ENCODE peak calls at places on chromosomes 4 and X, in seven cellular contexts. M, A, T, I, V, R and L are unnamed samples.

GRCh38 chr4:54231419-54232150 is 2.5 kb downstream of the PDGFRA start:
- DNase-seq in M (peak; percentile 58), A (peak; percentile 63), T (peak; percentile 70), I (peak; percentile 89), V (peak; percentile 75), R (no peak), L (no peak)

GRCh38 chrX:34559325-34559724 is 97.8 kb downstream of the TMEM47 start:
- DNase-seq in M (no peak), A (no peak), T (no peak), I (no peak), V (no peak), R (no peak), L (peak; percentile 42)

GRCh38 chr4:86497980-86498379 is 96.1 kb upstream of the PTPN13 start:
- DNase-seq in M (peak; percentile 43), A (peak; percentile 6), T (no peak), I (peak; percentile 42), V (no peak), R (no peak), L (no peak)

GRCh38 chr4:87717276-87718031 is 67.4 kb downstream of the DMP1 start:
- DNase-seq in M (no peak), A (peak; percentile 14), T (peak; percentile 15), I (no peak), V (no peak), R (no peak), L (no peak)

GRCh38 chrX:67636532-67636931 is 92.7 kb downstream of the AR start:
- DNase-seq in M (no peak), A (no peak), T (no peak), I (no peak), V (no peak), R (no peak), L (no peak)

GRCh38 chr4:81482344-81482743 is 10.6 kb upstream of the RASGEF1B start:
- DNase-seq in M (no peak), A (no peak), T (no peak), I (no peak), V (no peak), R (no peak), L (no peak)

GRCh38 chrX:8730812-8731578 is 942 bp downstream of the ANOS1 start:
- DNase-seq in M (peak; percentile 35), A (no peak), T (no peak), I (no peak), V (no peak), R (no peak), L (no peak)

GRCh38 chrX:35288657-35289056 is 346.1 kb downstream of the FAM47B start:
- DNase-seq in M (no peak), A (no peak), T (no peak), I (no peak), V (no peak), R (no peak), L (no peak)

GRCh38 chr4:47483722-47484121 is 1.4 kb upstream of the ATP10D start:
- DNase-seq in M (peak; percentile 13), A (no peak), T (no peak), I (no peak), V (no peak), R (no peak), L (no peak)

GRCh38 chr4:2251073-2251794 is 9.3 kb upstream of the HAUS3 start:
- DNase-seq in M (no peak), A (no peak), T (no peak), I (no peak), V (peak; percentile 18), R (no peak), L (no peak)

GRCh38 chr4:48396043-48396442 is 54.7 kb downstream of the SLAIN2 start:
- DNase-seq in M (no peak), A (no peak), T (no peak), I (no peak), V (no peak), R (no peak), L (no peak)

GRCh38 chrX:24231169-24231568 is 81.6 kb downstream of the ZFX start:
- DNase-seq in M (no peak), A (peak; percentile 35), T (peak; percentile 15), I (no peak), V (no peak), R (peak; percentile 38), L (peak; percentile 38)

GRCh38 chrX:11944486-11944885 is 186.4 kb downstream of the MSL3 start:
- DNase-seq in M (peak; percentile 57), A (no peak), T (no peak), I (no peak), V (no peak), R (no peak), L (peak; percentile 30)

GRCh38 chr4:176718881-176719280 is 73.8 kb downstream of the VEGFC start:
- DNase-seq in M (no peak), A (no peak), T (no peak), I (no peak), V (no peak), R (no peak), L (no peak)

GRCh38 chr4:54898163-54898562 is 227.2 kb downstream of the KDR start:
- DNase-seq in M (no peak), A (no peak), T (no peak), I (no peak), V (no peak), R (no peak), L (no peak)

GRCh38 chrX:132292753-132293152 is 73.5 kb upstream of the RAP2C start:
- DNase-seq in M (peak; percentile 70), A (peak; percentile 21), T (peak; percentile 10), I (no peak), V (no peak), R (peak; percentile 34), L (peak; percentile 32)

GRCh38 chrX:33161829-33162228 is 49.5 kb downstream of the DMD start:
- DNase-seq in M (no peak), A (no peak), T (no peak), I (no peak), V (no peak), R (no peak), L (no peak)

GRCh38 chr4:171130126-171130801 is 682.9 kb upstream of the GALNTL6 start:
- DNase-seq in M (no peak), A (no peak), T (no peak), I (no peak), V (no peak), R (peak; percentile 75), L (no peak)

GRCh38 chrX:22041931-22042530 is 9.9 kb downstream of the PHEX start:
- DNase-seq in M (no peak), A (no peak), T (no peak), I (no peak), V (no peak), R (no peak), L (peak; percentile 76)

GRCh38 chr4:87938746-87939145 is 36.8 kb upstream of the SPP1 start:
- DNase-seq in M (no peak), A (no peak), T (no peak), I (no peak), V (no peak), R (no peak), L (no peak)

GRCh38 chrX:77743720-77744119 is 42.3 kb downstream of the ATRX start:
- DNase-seq in M (no peak), A (no peak), T (no peak), I (no peak), V (no peak), R (no peak), L (peak; percentile 58)

GRCh38 chr4:119564106-119564505 is 64.5 kb downstream of the PDE5A start:
- DNase-seq in M (no peak), A (no peak), T (no peak), I (no peak), V (no peak), R (no peak), L (no peak)

DNA sequence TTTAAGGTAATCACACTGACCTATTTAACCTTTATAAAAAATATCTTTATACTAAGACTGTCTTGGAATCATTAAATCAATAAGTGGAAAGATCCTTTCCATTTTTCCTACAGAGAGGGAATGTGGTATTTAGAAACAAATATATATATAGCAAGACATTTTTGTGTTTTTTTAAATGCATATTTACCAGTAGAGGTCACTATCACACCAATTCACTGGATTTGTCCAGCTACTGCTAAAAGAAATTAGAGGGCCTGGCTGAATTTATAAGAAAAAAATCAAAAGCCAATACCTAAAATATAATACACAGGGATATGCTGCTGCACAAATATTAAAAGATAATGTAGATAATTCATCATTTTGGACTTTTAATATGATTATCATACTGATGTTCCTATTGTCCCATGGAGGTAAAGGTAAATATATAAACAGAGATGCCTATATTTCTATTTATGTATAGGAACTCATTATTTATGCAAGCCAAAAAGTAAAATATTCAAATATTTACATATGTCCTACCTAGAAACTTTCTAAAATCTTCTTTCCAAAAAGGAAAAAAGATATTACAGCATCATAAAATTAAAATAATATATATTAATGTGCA is 69.5 kb downstream of the PDE5A start:
- DNase-seq in M (peak; percentile 30), A (no peak), T (no peak), I (no peak), V (no peak), R (no peak), L (no peak)
- H3K27ac ChIP-seq in M (no peak overlapping the region), A (no peak overlapping the region), T (no peak overlapping the region), I (no peak overlapping the region), V (peak overlapping the region; percentile 20), R (no peak overlapping the region), L (no peak overlapping the region)

GRCh38 chrX:40449956-40450701 is 130.6 kb upstream of the ATP6AP2 start:
- DNase-seq in M (no peak), A (no peak), T (no peak), I (no peak), V (no peak), R (no peak), L (no peak)

GRCh38 chrX:40446927-40447326 is 133.8 kb upstream of the ATP6AP2 start:
- DNase-seq in M (no peak), A (peak; percentile 4), T (peak; percentile 10), I (no peak), V (no peak), R (no peak), L (no peak)

GRCh38 chrX:40444798-40445496 is 135.8 kb upstream of the ATP6AP2 start:
- DNase-seq in M (peak; percentile 90), A (no peak), T (no peak), I (no peak), V (no peak), R (no peak), L (no peak)

GRCh38 chrX:40448793-40449192 is 132.0 kb upstream of the ATP6AP2 start:
- DNase-seq in M (no peak), A (no peak), T (no peak), I (no peak), V (no peak), R (no peak), L (no peak)

DNA sequence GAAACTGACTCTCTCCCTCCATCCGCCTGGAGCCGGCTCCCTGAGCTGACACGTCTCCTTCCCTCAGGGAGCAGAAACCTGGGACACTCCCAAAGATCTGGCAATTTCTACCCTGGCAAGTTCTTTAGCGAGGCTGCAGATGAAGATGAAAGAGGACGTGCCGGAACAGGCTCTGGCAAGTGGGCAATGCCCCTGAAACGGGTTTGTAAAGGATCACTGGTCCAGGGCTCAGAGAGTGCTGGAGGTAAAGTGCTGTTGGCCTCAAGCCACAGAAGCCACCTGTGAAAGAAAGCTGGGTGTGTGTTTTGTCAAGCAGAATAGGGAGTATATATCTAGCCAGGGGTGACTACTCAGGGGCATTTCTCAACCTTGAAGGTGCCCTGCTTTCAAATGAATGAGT is 131.4 kb upstream of the ATP6AP2 start:
- DNase-seq in M (no peak), A (no peak), T (no peak), I (no peak), V (no peak), R (no peak), L (no peak)
- H3K27me3 ChIP-seq in M (no peaks in the 10 kb centered on the region), A (no peaks in the 10 kb centered on the region), T (no peaks in the 10 kb centered on the region), I (no peaks in the 10 kb centered on the region), V (no peaks in the 10 kb centered on the region), R (no peaks in the 10 kb centered on the region), L (no peaks in the 10 kb centered on the region)

GRCh38 chr4:77167866-77168265 is 10.9 kb downstream of the CCNG2 start:
- DNase-seq in M (no peak), A (no peak), T (no peak), I (no peak), V (no peak), R (no peak), L (peak; percentile 38)
- H3K36me3 ChIP-seq in M (peaks cover 51% of the 10 kb centered on the region), A (peaks cover 21% of the 10 kb centered on the region), T (peaks cover 81% of the 10 kb centered on the region), I (peaks cover 6% of the 10 kb centered on the region), V (peaks cover 78% of the 10 kb centered on the region), R (peaks cover 15% of the 10 kb centered on the region), L (peaks cover 54% of the 10 kb centered on the region)

GRCh38 chr4:142846729-142847606 is 867 bp upstream of the INPP4B start:
- DNase-seq in M (peak; percentile 67), A (peak; percentile 45), T (peak; percentile 41), I (peak; percentile 52), V (no peak), R (peak; percentile 67), L (no peak)
- H3K27ac ChIP-seq in M (no peak overlapping the region), A (peak overlapping the region; percentile 79), T (peak overlapping the region; percentile 78), I (no peak overlapping the region), V (peak overlapping the region; percentile 83), R (peak overlapping the region; percentile 63), L (no peak overlapping the region)